ENCODE peak calls at places on chromosome 6, in six cellular contexts. One of them, this sample, is unnamed.
A peak's percentile ranks its signal among the peaks of the same experiment; 100 is the strongest.

GRCh38 chr6:17281497-17282481 is 628 bp downstream of the RBM24 start:
- DNase-seq in dermis blood vessel endothelial cell: peak; percentile 69
- DNase-seq in endothelial cell: peak; percentile 31
- DNase-seq in prostate gland: no peak
- DNase-seq in NCI-H460: no peak
- DNase-seq in stimulated activated naive CD8-positive, alpha-beta T cell treated with anti-CD3 and anti-CD28 coated beads, Interleukin-15, amount 100 ng/mL, for 72 hours: no peak
- DNase-seq in this sample: no peak

GRCh38 chr6:63447134-63447533 is 125.1 kb upstream of the LOC128125822 start:
- DNase-seq in endothelial cell: no peak
- DNase-seq in stimulated activated naive CD8-positive, alpha-beta T cell treated with anti-CD3 and anti-CD28 coated beads, Interleukin-15, amount 100 ng/mL, for 72 hours: no peak
- DNase-seq in dermis blood vessel endothelial cell: no peak
- DNase-seq in NCI-H460: no peak
- DNase-seq in prostate gland: no peak
- DNase-seq in this sample: no peak

GRCh38 chr6:144854654-144855053 is 569.5 kb downstream of the UTRN start:
- DNase-seq in endothelial cell: no peak
- DNase-seq in dermis blood vessel endothelial cell: no peak
- DNase-seq in stimulated activated naive CD8-positive, alpha-beta T cell treated with anti-CD3 and anti-CD28 coated beads, Interleukin-15, amount 100 ng/mL, for 72 hours: no peak
- DNase-seq in NCI-H460: no peak
- DNase-seq in prostate gland: no peak
- DNase-seq in this sample: no peak

GRCh38 chr6:142934599-142934998 is 10.4 kb downstream of the HIVEP2 start:
- DNase-seq in NCI-H460: no peak
- DNase-seq in dermis blood vessel endothelial cell: no peak
- DNase-seq in endothelial cell: no peak
- DNase-seq in stimulated activated naive CD8-positive, alpha-beta T cell treated with anti-CD3 and anti-CD28 coated beads, Interleukin-15, amount 100 ng/mL, for 72 hours: no peak
- DNase-seq in prostate gland: no peak
- DNase-seq in this sample: peak; percentile 46

GRCh38 chr6:116793224-116793623 is 27.7 kb upstream of the FAM162B start:
- DNase-seq in dermis blood vessel endothelial cell: no peak
- DNase-seq in NCI-H460: no peak
- DNase-seq in prostate gland: no peak
- DNase-seq in endothelial cell: no peak
- DNase-seq in stimulated activated naive CD8-positive, alpha-beta T cell treated with anti-CD3 and anti-CD28 coated beads, Interleukin-15, amount 100 ng/mL, for 72 hours: no peak
- DNase-seq in this sample: no peak

GRCh38 chr6:43916091-43916923 is 146.3 kb downstream of the VEGFA start:
- DNase-seq in dermis blood vessel endothelial cell: no peak
- DNase-seq in stimulated activated naive CD8-positive, alpha-beta T cell treated with anti-CD3 and anti-CD28 coated beads, Interleukin-15, amount 100 ng/mL, for 72 hours: no peak
- DNase-seq in endothelial cell: no peak
- DNase-seq in NCI-H460: no peak
- DNase-seq in prostate gland: no peak
- DNase-seq in this sample: peak; percentile 52

GRCh38 chr6:20205722-20206154 is 6.5 kb downstream of the MBOAT1 start:
- DNase-seq in prostate gland: no peak
- DNase-seq in NCI-H460: no peak
- DNase-seq in endothelial cell: no peak
- DNase-seq in stimulated activated naive CD8-positive, alpha-beta T cell treated with anti-CD3 and anti-CD28 coated beads, Interleukin-15, amount 100 ng/mL, for 72 hours: no peak
- DNase-seq in dermis blood vessel endothelial cell: no peak
- DNase-seq in this sample: peak; percentile 87

GRCh38 chr6:111793711-111794111 is 79.5 kb downstream of the FYN start:
- DNase-seq in stimulated activated naive CD8-positive, alpha-beta T cell treated with anti-CD3 and anti-CD28 coated beads, Interleukin-15, amount 100 ng/mL, for 72 hours: peak; percentile 51
- DNase-seq in NCI-H460: no peak
- DNase-seq in dermis blood vessel endothelial cell: no peak
- DNase-seq in endothelial cell: no peak
- DNase-seq in prostate gland: no peak
- DNase-seq in this sample: peak; percentile 88

GRCh38 chr6:373773-374724 is 17.5 kb upstream of the IRF4 start:
- DNase-seq in stimulated activated naive CD8-positive, alpha-beta T cell treated with anti-CD3 and anti-CD28 coated beads, Interleukin-15, amount 100 ng/mL, for 72 hours: no peak
- DNase-seq in prostate gland: no peak
- DNase-seq in dermis blood vessel endothelial cell: peak; percentile 17
- DNase-seq in endothelial cell: no peak
- DNase-seq in NCI-H460: no peak
- DNase-seq in this sample: no peak

GRCh38 chr6:140537834-140538680 is 1163.6 kb upstream of the CITED2 start:
- DNase-seq in NCI-H460: peak; percentile 57
- DNase-seq in stimulated activated naive CD8-positive, alpha-beta T cell treated with anti-CD3 and anti-CD28 coated beads, Interleukin-15, amount 100 ng/mL, for 72 hours: no peak
- DNase-seq in prostate gland: peak; percentile 31
- DNase-seq in dermis blood vessel endothelial cell: peak; percentile 70
- DNase-seq in endothelial cell: no peak
- DNase-seq in this sample: no peak

GRCh38 chr6:163438940-163439335 is 24.4 kb downstream of the QKI start:
- DNase-seq in endothelial cell: no peak
- DNase-seq in dermis blood vessel endothelial cell: peak; percentile 37
- DNase-seq in stimulated activated naive CD8-positive, alpha-beta T cell treated with anti-CD3 and anti-CD28 coated beads, Interleukin-15, amount 100 ng/mL, for 72 hours: peak; percentile 7
- DNase-seq in prostate gland: no peak
- DNase-seq in NCI-H460: no peak
- DNase-seq in this sample: peak; percentile 35

GRCh38 chr6:106751501-106752252 is 122.3 kb downstream of the QRSL1 start:
- DNase-seq in stimulated activated naive CD8-positive, alpha-beta T cell treated with anti-CD3 and anti-CD28 coated beads, Interleukin-15, amount 100 ng/mL, for 72 hours: no peak
- DNase-seq in NCI-H460: no peak
- DNase-seq in prostate gland: no peak
- DNase-seq in endothelial cell: no peak
- DNase-seq in dermis blood vessel endothelial cell: no peak
- DNase-seq in this sample: no peak

GRCh38 chr6:132401120-132401940 is at the start of gene MOXD1:
- DNase-seq in stimulated activated naive CD8-positive, alpha-beta T cell treated with anti-CD3 and anti-CD28 coated beads, Interleukin-15, amount 100 ng/mL, for 72 hours: peak; percentile 8
- DNase-seq in endothelial cell: peak; percentile 52
- DNase-seq in NCI-H460: peak; percentile 7
- DNase-seq in prostate gland: no peak
- DNase-seq in dermis blood vessel endothelial cell: peak; percentile 30
- DNase-seq in this sample: no peak

GRCh38 chr6:52416629-52417151 is 3.5 kb upstream of the EFHC1 start:
- DNase-seq in NCI-H460: peak; percentile 63
- DNase-seq in endothelial cell: peak; percentile 60
- DNase-seq in dermis blood vessel endothelial cell: peak; percentile 85
- DNase-seq in stimulated activated naive CD8-positive, alpha-beta T cell treated with anti-CD3 and anti-CD28 coated beads, Interleukin-15, amount 100 ng/mL, for 72 hours: peak; percentile 57
- DNase-seq in prostate gland: peak; percentile 46
- DNase-seq in this sample: peak; percentile 69

GRCh38 chr6:117469791-117470190 is 12.7 kb upstream of the DCBLD1 start:
- DNase-seq in stimulated activated naive CD8-positive, alpha-beta T cell treated with anti-CD3 and anti-CD28 coated beads, Interleukin-15, amount 100 ng/mL, for 72 hours: no peak
- DNase-seq in prostate gland: no peak
- DNase-seq in endothelial cell: no peak
- DNase-seq in NCI-H460: no peak
- DNase-seq in dermis blood vessel endothelial cell: no peak
- DNase-seq in this sample: no peak

GRCh38 chr6:52881996-52882841 is 27.3 kb downstream of the GSTA3 start:
- DNase-seq in dermis blood vessel endothelial cell: peak; percentile 76
- DNase-seq in NCI-H460: peak; percentile 64
- DNase-seq in stimulated activated naive CD8-positive, alpha-beta T cell treated with anti-CD3 and anti-CD28 coated beads, Interleukin-15, amount 100 ng/mL, for 72 hours: peak; percentile 66
- DNase-seq in prostate gland: peak; percentile 71
- DNase-seq in endothelial cell: peak; percentile 66
- DNase-seq in this sample: peak; percentile 68

GRCh38 chr6:100065348-100065747 is 71.3 kb upstream of the MCHR2 start:
- DNase-seq in NCI-H460: no peak
- DNase-seq in endothelial cell: no peak
- DNase-seq in stimulated activated naive CD8-positive, alpha-beta T cell treated with anti-CD3 and anti-CD28 coated beads, Interleukin-15, amount 100 ng/mL, for 72 hours: no peak
- DNase-seq in dermis blood vessel endothelial cell: no peak
- DNase-seq in prostate gland: no peak
- DNase-seq in this sample: no peak

GRCh38 chr6:117072781-117073180 is 192.6 kb upstream of the VGLL2 start:
- DNase-seq in stimulated activated naive CD8-positive, alpha-beta T cell treated with anti-CD3 and anti-CD28 coated beads, Interleukin-15, amount 100 ng/mL, for 72 hours: no peak
- DNase-seq in dermis blood vessel endothelial cell: no peak
- DNase-seq in endothelial cell: no peak
- DNase-seq in NCI-H460: no peak
- DNase-seq in prostate gland: no peak
- DNase-seq in this sample: no peak

GRCh38 chr6:33277663-33278391 is 904 bp downstream of the B3GALT4 start:
- DNase-seq in stimulated activated naive CD8-positive, alpha-beta T cell treated with anti-CD3 and anti-CD28 coated beads, Interleukin-15, amount 100 ng/mL, for 72 hours: peak; percentile 40
- DNase-seq in prostate gland: no peak
- DNase-seq in endothelial cell: peak; percentile 25
- DNase-seq in NCI-H460: no peak
- DNase-seq in dermis blood vessel endothelial cell: peak; percentile 20
- DNase-seq in this sample: peak; percentile 77

GRCh38 chr6:44495036-44495901 is 107.8 kb downstream of the CDC5L start:
- DNase-seq in prostate gland: no peak
- DNase-seq in endothelial cell: no peak
- DNase-seq in stimulated activated naive CD8-positive, alpha-beta T cell treated with anti-CD3 and anti-CD28 coated beads, Interleukin-15, amount 100 ng/mL, for 72 hours: no peak
- DNase-seq in dermis blood vessel endothelial cell: peak; percentile 26
- DNase-seq in NCI-H460: no peak
- DNase-seq in this sample: no peak

GRCh38 chr6:97203343-97203742 is 79.7 kb downstream of the MMS22L start:
- DNase-seq in stimulated activated naive CD8-positive, alpha-beta T cell treated with anti-CD3 and anti-CD28 coated beads, Interleukin-15, amount 100 ng/mL, for 72 hours: no peak
- DNase-seq in prostate gland: no peak
- DNase-seq in dermis blood vessel endothelial cell: no peak
- DNase-seq in NCI-H460: no peak
- DNase-seq in endothelial cell: no peak
- DNase-seq in this sample: no peak

GRCh38 chr6:7505196-7505699 is 36.2 kb upstream of the DSP start:
- DNase-seq in prostate gland: peak; percentile 58
- DNase-seq in NCI-H460: no peak
- DNase-seq in stimulated activated naive CD8-positive, alpha-beta T cell treated with anti-CD3 and anti-CD28 coated beads, Interleukin-15, amount 100 ng/mL, for 72 hours: no peak
- DNase-seq in dermis blood vessel endothelial cell: peak; percentile 29
- DNase-seq in endothelial cell: no peak
- DNase-seq in this sample: peak; percentile 7

GRCh38 chr6:37074053-37074827 is 68.8 kb downstream of the FGD2 start:
- DNase-seq in prostate gland: no peak
- DNase-seq in stimulated activated naive CD8-positive, alpha-beta T cell treated with anti-CD3 and anti-CD28 coated beads, Interleukin-15, amount 100 ng/mL, for 72 hours: no peak
- DNase-seq in endothelial cell: no peak
- DNase-seq in dermis blood vessel endothelial cell: no peak
- DNase-seq in NCI-H460: no peak
- DNase-seq in this sample: no peak

GRCh38 chr6:81938991-81939773 is 186.7 kb upstream of the TENT5A start:
- DNase-seq in NCI-H460: no peak
- DNase-seq in prostate gland: no peak
- DNase-seq in endothelial cell: no peak
- DNase-seq in stimulated activated naive CD8-positive, alpha-beta T cell treated with anti-CD3 and anti-CD28 coated beads, Interleukin-15, amount 100 ng/mL, for 72 hours: no peak
- DNase-seq in dermis blood vessel endothelial cell: no peak
- DNase-seq in this sample: no peak

GRCh38 chr6:12313992-12314589 is 23.9 kb downstream of the EDN1 start:
- DNase-seq in endothelial cell: no peak
- DNase-seq in dermis blood vessel endothelial cell: peak; percentile 89
- DNase-seq in prostate gland: peak; percentile 53
- DNase-seq in NCI-H460: no peak
- DNase-seq in stimulated activated naive CD8-positive, alpha-beta T cell treated with anti-CD3 and anti-CD28 coated beads, Interleukin-15, amount 100 ng/mL, for 72 hours: no peak
- DNase-seq in this sample: no peak

GRCh38 chr6:44563397-44563796 is 175.9 kb downstream of the CDC5L start:
- DNase-seq in endothelial cell: no peak
- DNase-seq in stimulated activated naive CD8-positive, alpha-beta T cell treated with anti-CD3 and anti-CD28 coated beads, Interleukin-15, amount 100 ng/mL, for 72 hours: no peak
- DNase-seq in prostate gland: peak; percentile 73
- DNase-seq in dermis blood vessel endothelial cell: no peak
- DNase-seq in NCI-H460: no peak
- DNase-seq in this sample: no peak

This sample was measured in NB4.